ENCODE peak calls at places on chromosomes 3 and 15, in five cellular contexts. K, W, O, R and D are unnamed samples.
A peak's percentile ranks its signal among the peaks of the same experiment; 100 is the strongest.

GRCh38 chr3:150359381-150359780 is 48.7 kb upstream of the TSC22D2 start:
- DNase-seq in R (no peak), K (no peak), O (no peak), W (no peak), D (no peak)

GRCh38 chr3:129657261-129658046 is 51.0 kb upstream of the PLXND1 start:
- DNase-seq in O (no peak), R (no peak), K (no peak), W (no peak), D (no peak)

GRCh38 chr15:83250766-83251165 is 33.7 kb downstream of the BNC1 start:
- DNase-seq in K (no peak), W (no peak), O (no peak), R (no peak), D (no peak)

GRCh38 chr3:193589616-193590015 is 3.4 kb upstream of the OPA1 start:
- DNase-seq in K (no peak), W (no peak), R (no peak), O (no peak), D (no peak)

GRCh38 chr15:69027976-69028518 is 13.6 kb downstream of the NOX5 start:
- DNase-seq in R (no peak), K (no peak), W (no peak), O (no peak), D (no peak)

GRCh38 chr15:77181305-77182074 is 110.6 kb upstream of the TSPAN3 start:
- DNase-seq in R (no peak), O (no peak), K (no peak), W (no peak), D (no peak)

GRCh38 chr3:131387796-131388195 is 6.2 kb downstream of the NUDT16 start:
- DNase-seq in W (no peak), O (no peak), K (no peak), R (no peak), D (no peak)

GRCh38 chr3:23985752-23986544 is 40.9 kb downstream of the NR1D2 start:
- DNase-seq in R (no peak), W (no peak), O (no peak), K (no peak), D (no peak)

GRCh38 chr15:40744810-40745152 is 10.3 kb downstream of the RMDN3 start:
- DNase-seq in K (no peak), R (no peak), O (no peak), W (no peak), D (no peak)

GRCh38 chr3:81788650-81789049 is 27.2 kb upstream of the GBE1 start:
- DNase-seq in R (no peak), O (no peak), W (no peak), K (no peak), D (no peak)

GRCh38 chr3:54965746-54966145 is 37.9 kb upstream of the LRTM1 start:
- DNase-seq in W (no peak), K (no peak), R (no peak), O (no peak), D (no peak)

GRCh38 chr3:151578495-151578894 is 117.6 kb upstream of the IGSF10 start:
- DNase-seq in K (no peak), W (no peak), O (no peak), R (no peak), D (no peak)

GRCh38 chr3:96101013-96101412 is 713.4 kb upstream of the EPHA6 start:
- DNase-seq in O (no peak), K (no peak), R (no peak), W (no peak), D (no peak)

GRCh38 chr3:167882057-167882667 is 146.6 kb downstream of the SERPINI1 start:
- DNase-seq in R (peak; percentile 20), K (no peak), W (no peak), O (peak; percentile 72), D (no peak)

GRCh38 chr3:120498947-120499346 is 48.2 kb upstream of the FSTL1 start:
- DNase-seq in O (no peak), R (peak; percentile 88), W (no peak), K (no peak), D (no peak)

GRCh38 chr15:37094542-37095196 is 5.7 kb downstream of the MEIS2 start:
- DNase-seq in R (no peak), O (no peak), K (no peak), W (no peak), D (no peak)

GRCh38 chr3:152556731-152557254 is 278.1 kb upstream of the P2RY1 start:
- DNase-seq in W (no peak), R (no peak), O (no peak), K (no peak), D (no peak)

GRCh38 chr3:84277822-84278221 is 681.0 kb upstream of the CADM2 start:
- DNase-seq in R (no peak), K (no peak), W (no peak), O (no peak), D (no peak)

GRCh38 chr15:40984963-40985362 is 31.7 kb downstream of the CHAC1 start:
- DNase-seq in O (no peak), K (no peak), W (no peak), R (peak; percentile 47), D (no peak)

GRCh38 chr3:149653564-149653963 is 4.3 kb downstream of the WWTR1 start:
- DNase-seq in K (no peak), R (no peak), W (no peak), O (no peak), D (no peak)

GRCh38 chr15:65551183-65551582 is 20.9 kb downstream of the HACD3 start:
- DNase-seq in O (no peak), W (no peak), K (no peak), R (no peak), D (no peak)

GRCh38 chr3:14358426-14359211 is 43.8 kb upstream of the SLC6A6 start:
- DNase-seq in R (no peak), W (peak; percentile 58), O (no peak), K (no peak), D (peak; percentile 24)

GRCh38 chr15:63048986-63049665 is 6.6 kb downstream of the TPM1 start:
- DNase-seq in O (peak; percentile 34), K (no peak), R (no peak), W (peak; percentile 70), D (peak; percentile 53)

GRCh38 chr3:188900421-188900941 is 271.3 kb upstream of the TPRG1 start:
- DNase-seq in R (peak; percentile 43), K (no peak), O (no peak), W (no peak), D (no peak)

GRCh38 chr15:82051664-82052063 is 5.8 kb upstream of the MEX3B start:
- DNase-seq in W (no peak), O (no peak), K (no peak), R (no peak), D (no peak)

GRCh38 chr15:63065262-63066234 is 23.0 kb downstream of the TPM1 start:
- DNase-seq in K (no peak), R (no peak), W (no peak), O (no peak), D (no peak)

GRCh38 chr3:124142389-124142970 is 150.6 kb upstream of the ROPN1 start:
- DNase-seq in W (no peak), R (no peak), O (no peak), K (no peak), D (peak; percentile 36)

GRCh38 chr15:57541271-57541670 is 50.4 kb upstream of the MYZAP start:
- DNase-seq in O (no peak), W (no peak), K (no peak), R (no peak), D (no peak)

GRCh38 chr15:33810083-33810595 is 158.2 kb upstream of the CHRM5 start:
- DNase-seq in K (no peak), W (no peak), O (no peak), R (no peak), D (no peak)

GRCh38 chr15:33612721-33613304 is 302.0 kb downstream of the RYR3 start:
- DNase-seq in R (no peak), W (no peak), K (no peak), O (no peak), D (no peak)

GRCh38 chr3:58383476-58383875 is 50.2 kb downstream of the PDHB start:
- DNase-seq in K (no peak), W (no peak), R (peak; percentile 11), O (no peak), D (no peak)

GRCh38 chr3:13886593-13887129 is 6.8 kb upstream of the WNT7A start:
- DNase-seq in R (no peak), W (no peak), K (no peak), O (no peak), D (no peak)

GRCh38 chr3:105906834-105907233 is 38.0 kb upstream of the CBLB start:
- DNase-seq in K (no peak), R (peak; percentile 56), W (no peak), O (no peak), D (no peak)